ENCODE peak calls at places on chromosomes 12 and 14, in seven cellular contexts. D is stimulated activated CD4-positive, alpha-beta T cell treated with anti-CD3 and anti-CD28 coated beads, TNF-alpha, amount 100 ng/mL, for 48 hours; A is esophagus squamous epithelium; U is anterior cingulate cortex; S is mesenchymal stem cell; Y is aorta; L is A549. F is an unnamed sample.
A peak's percentile ranks its signal among the peaks of the same experiment; 100 is the strongest.

GRCh38 chr14:81165188-81165587 is 55.6 kb downstream of the GTF2A1 start:
- DNase-seq in D (no peak), A (no peak), U (no peak), S (no peak), Y (no peak), L (no peak), F (no peak)

GRCh38 chr14:21054123-21054767 is 3.4 kb upstream of the RNASE8 start:
- DNase-seq in D (no peak), A (no peak), U (no peak), S (no peak), Y (no peak), L (no peak), F (peak; percentile 59)

GRCh38 chr12:27852117-27852516 is 72.1 kb upstream of the MANSC4 start:
- DNase-seq in D (no peak), A (no peak), U (no peak), S (no peak), Y (no peak), L (no peak), F (no peak)

GRCh38 chr14:68979722-68980552 is 835 bp upstream of the ACTN1 start:
- DNase-seq in D (no peak), A (no peak), U (no peak), S (peak; percentile 51), Y (peak; percentile 74), L (peak; percentile 36), F (peak; percentile 33)

GRCh38 chr14:24327303-24327702 is 7.6 kb downstream of the ADCY4 start:
- DNase-seq in D (no peak), A (no peak), U (no peak), S (no peak), Y (no peak), L (no peak), F (no peak)

GRCh38 chr12:31944299-31944698 is 14.9 kb upstream of the RESF1 start:
- DNase-seq in D (no peak), A (no peak), U (no peak), S (no peak), Y (no peak), L (no peak), F (no peak)

GRCh38 chr12:31589582-31589895 is 1.4 kb downstream of the DENND5B start:
- DNase-seq in D (peak; percentile 15), A (no peak), U (no peak), S (no peak), Y (peak; percentile 82), L (no peak), F (no peak)

GRCh38 chr12:120944645-120945217 is 33.6 kb upstream of the HNF1A start:
- DNase-seq in D (peak; percentile 71), A (no peak), U (no peak), S (peak; percentile 56), Y (peak; percentile 72), L (peak; percentile 70), F (peak; percentile 87)

GRCh38 chr14:101359221-101360044 is 201.9 kb upstream of the DIO3 start:
- DNase-seq in D (no peak), A (no peak), U (no peak), S (no peak), Y (peak; percentile 61), L (no peak), F (no peak)